ENCODE peak calls at places on chromosomes 4 and X, in nine cellular contexts. Y, E, B, Q, X, F, W, O and A are unnamed samples.
A peak's percentile ranks its signal among the peaks of the same experiment; 100 is the strongest.

GRCh38 chr4:76867377-76867776 is 30.6 kb downstream of the SOWAHB start:
- DNase-seq in Y (no peak), B (no peak), F (no peak), Q (no peak), E (no peak), W (no peak), O (no peak), X (no peak), A (no peak)

GRCh38 chr4:92175250-92175649 is 128.5 kb upstream of the GRID2 start:
- DNase-seq in F (no peak), W (no peak), X (no peak), O (no peak), Y (no peak), B (no peak), Q (no peak), E (no peak), A (no peak)

GRCh38 chr4:88998941-88999340 is 58.0 kb downstream of the FAM13A start:
- DNase-seq in F (no peak), W (no peak), Q (no peak), B (no peak), O (no peak), Y (no peak), X (no peak), E (no peak), A (no peak)

GRCh38 chr4:138507527-138507926 is 265.4 kb upstream of the SLC7A11 start:
- DNase-seq in E (peak; percentile 81), Q (no peak), O (no peak), W (peak; percentile 12), X (no peak), F (no peak), B (no peak), Y (no peak), A (no peak)

GRCh38 chr4:64230709-64231310 is 178.4 kb downstream of the TECRL start:
- DNase-seq in Y (no peak), Q (no peak), F (no peak), O (no peak), B (no peak), X (no peak), E (peak; percentile 1), W (no peak), A (peak; percentile 2)

GRCh38 chrX:25144043-25144940 is 128.5 kb upstream of the ARX start:
- DNase-seq in F (peak; percentile 1), E (peak; percentile 54), B (peak; percentile 54), W (peak; percentile 18), X (peak; percentile 60), Y (peak; percentile 72), Q (no peak), O (peak; percentile 65), A (peak; percentile 13)

GRCh38 chr4:30555778-30556177 is 164.4 kb upstream of the PCDH7 start:
- DNase-seq in F (no peak), B (no peak), X (no peak), E (no peak), W (no peak), O (no peak), Y (no peak), Q (no peak), A (no peak)

GRCh38 chrX:38089173-38089982 is 83.0 kb downstream of the SYTL5 start:
- DNase-seq in O (no peak), Q (no peak), F (no peak), Y (no peak), B (no peak), X (no peak), W (no peak), E (no peak), A (no peak)

GRCh38 chr4:127936974-127937373 is 28.0 kb downstream of the MFSD8 start:
- DNase-seq in W (no peak), X (no peak), B (no peak), Y (no peak), F (no peak), O (no peak), Q (no peak), E (peak; percentile 33), A (no peak)

GRCh38 chr4:2852481-2852881 is 8.8 kb downstream of the ADD1 start:
- DNase-seq in F (no peak), Q (no peak), B (peak; percentile 67), X (peak; percentile 45), O (no peak), E (no peak), Y (no peak), W (no peak), A (no peak)

DNA sequence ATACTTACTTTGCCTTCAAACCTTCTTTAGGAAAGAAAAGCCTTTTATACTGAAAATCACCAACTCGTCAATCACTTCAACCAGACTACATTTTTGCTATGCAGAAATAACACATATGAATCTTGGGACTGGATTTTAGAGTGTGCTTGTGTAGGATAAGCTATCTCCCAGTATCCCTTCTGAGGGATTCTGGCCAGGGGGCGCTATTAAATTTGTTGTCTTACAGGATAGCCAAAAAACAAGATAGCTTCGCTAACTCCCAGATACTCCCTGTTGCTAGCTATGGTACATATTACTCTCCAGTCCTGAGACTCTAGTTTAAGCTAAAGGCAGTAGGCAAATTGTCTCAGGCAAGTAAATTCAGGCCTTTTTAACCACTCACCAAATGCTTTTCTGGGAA is 167.2 kb downstream of the LHFPL1 start:
- DNase-seq in Y (no peak), Q (no peak), X (no peak), F (no peak), B (no peak), O (no peak), E (no peak), W (no peak), A (no peak)
- TF ChIP-seq CTCF in Y (no peak), Q (no peak), X (no peak), F (no peak), B (no peak), O (no peak), E (peak; percentile 13), W (no peak), A (no peak)

GRCh38 chr4:112518675-112519074 is 2.7 kb upstream of the NEUROG2 start:
- DNase-seq in O (no peak), Y (no peak), F (no peak), B (no peak), Q (no peak), E (no peak), X (no peak), W (no peak), A (no peak)

GRCh38 chr4:112516401-112517066 is 554 bp upstream of the NEUROG2 start:
- DNase-seq in B (no peak), W (no peak), O (no peak), Y (no peak), X (no peak), F (no peak), Q (no peak), E (no peak), A (no peak)

GRCh38 chr4:112517911-112518310 is 1.9 kb upstream of the NEUROG2 start:
- DNase-seq in O (no peak), X (no peak), E (no peak), W (no peak), F (no peak), B (no peak), Q (no peak), Y (no peak), A (no peak)

GRCh38 chr4:112516076-112516385 is at the start of gene NEUROG2:
- DNase-seq in F (no peak), Q (no peak), B (no peak), O (no peak), Y (no peak), X (no peak), E (no peak), W (no peak), A (no peak)

GRCh38 chr4:112517067-112517588 is 1.1 kb upstream of the NEUROG2 start:
- DNase-seq in Y (no peak), F (no peak), O (no peak), B (no peak), Q (no peak), X (no peak), E (no peak), W (no peak), A (no peak)
- TF ChIP-seq CTCF in Y (no peak), F (no peak), O (no peak), B (no peak), Q (no peak), X (no peak), E (no peak), W (no peak), A (no peak)

GRCh38 chrX:131677655-131678628 is 134.1 kb downstream of the OR13H1 start:
- DNase-seq in O (no peak), Y (no peak), Q (no peak), B (peak; percentile 31), F (no peak), E (peak; percentile 5), X (peak; percentile 28), W (no peak), A (no peak)
- TF ChIP-seq CTCF in O (no peak), Y (no peak), Q (peak; percentile 32), B (peak; percentile 38), F (peak; percentile 40), E (peak; percentile 53), X (peak; percentile 62), W (peak; percentile 63), A (peak; percentile 83)

DNA sequence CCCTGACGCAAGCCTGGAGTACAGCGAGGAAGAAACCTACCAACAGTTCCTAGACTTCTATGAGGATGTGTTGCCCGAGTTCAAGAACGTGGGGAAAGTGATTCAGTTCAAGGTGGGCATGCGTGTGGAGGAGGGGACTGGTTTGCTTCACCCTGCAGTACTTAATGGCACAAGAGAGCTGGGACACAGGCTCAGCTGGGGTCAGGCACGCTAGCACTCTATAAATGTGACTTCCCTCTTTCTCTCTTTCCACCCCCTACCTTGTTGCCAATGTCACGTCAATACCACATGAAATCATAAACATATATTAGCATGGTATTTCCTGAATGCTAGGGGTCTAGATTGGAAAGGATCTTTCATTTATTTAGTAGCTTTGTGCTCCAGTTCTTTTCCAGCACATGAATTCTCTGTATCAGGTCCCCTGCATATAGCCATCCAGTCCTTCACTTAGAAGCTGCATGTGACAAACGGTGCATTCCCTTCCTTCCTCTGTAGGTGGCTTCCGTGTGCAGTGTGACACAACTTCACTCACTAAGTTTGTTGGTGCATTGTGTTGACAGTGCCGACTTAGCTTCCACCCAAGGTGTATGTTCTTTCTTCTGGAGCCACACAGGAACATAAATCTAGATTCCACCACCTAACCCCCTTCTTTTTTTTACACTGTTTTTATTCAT is 25.6 kb downstream of the ZRSR2 start:
- DNase-seq in O (no peak), X (no peak), W (no peak), B (peak; percentile 12), Q (no peak), Y (no peak), E (peak; percentile 38), F (no peak), A (no peak)
- TF ChIP-seq CTCF in O (no peak), X (no peak), W (peak; percentile 34), B (peak; percentile 18), Q (no peak), Y (no peak), E (peak; percentile 46), F (peak; percentile 15), A (peak; percentile 64)